ENCODE peak calls at places on chromosomes 13 and 19, in four cellular contexts. N is AG04449, X is cardiac fibroblast, A is stromal cell of bone marrow. C is an unnamed sample.

GRCh38 chr19:2700660-2701360 is 1.7 kb downstream of the GNG7 start:
- DNase-seq in N (no peak), X (no peak), A (no peak), C (no peak)

GRCh38 chr19:40719414-40719894 is 2.5 kb downstream of the ITPKC start:
- DNase-seq in N (no peak), X (peak; percentile 23), A (no peak), C (no peak)

GRCh38 chr13:98462241-98462882 is 114.5 kb downstream of the STK24 start:
- DNase-seq in N (no peak), X (no peak), A (no peak), C (no peak)

GRCh38 chr13:69423844-69424243 is 683.8 kb upstream of the ATXN8OS start:
- DNase-seq in N (no peak), X (no peak), A (no peak), C (no peak)

GRCh38 chr19:51226068-51226467 is 1.2 kb downstream of the CD33 start:
- DNase-seq in N (no peak), X (no peak), A (no peak), C (no peak)

GRCh38 chr19:52138614-52139290 is 986 bp downstream of the ZNF616 start:
- DNase-seq in N (no peak), X (no peak), A (no peak), C (peak; percentile 61)

GRCh38 chr13:110133425-110134235 is 173.3 kb downstream of the COL4A1 start:
- DNase-seq in N (no peak), X (no peak), A (no peak), C (no peak)

GRCh38 chr19:31533114-31533513 is 183.9 kb upstream of the TSHZ3 start:
- DNase-seq in N (no peak), X (no peak), A (no peak), C (no peak)

GRCh38 chr19:46579286-46579944 is 21.7 kb upstream of the CALM3 start:
- DNase-seq in N (no peak), X (peak; percentile 23), A (no peak), C (peak; percentile 21)

GRCh38 chr19:11247391-11247790 is 8.0 kb downstream of the ANGPTL8 start:
- DNase-seq in N (no peak), X (peak; percentile 66), A (no peak), C (no peak)

GRCh38 chr13:91464336-91464735 is 65.9 kb downstream of the GPC5 start:
- DNase-seq in N (no peak), X (no peak), A (no peak), C (no peak)

GRCh38 chr13:106899444-106899843 is 331.5 kb upstream of the ARGLU1 start:
- DNase-seq in N (no peak), X (no peak), A (no peak), C (no peak)

GRCh38 chr13:29756506-29756905 is 93.9 kb downstream of the UBL3 start:
- DNase-seq in N (no peak), X (peak; percentile 46), A (no peak), C (no peak)

GRCh38 chr19:2095338-2095938 is 688 bp downstream of the MOB3A start:
- DNase-seq in N (no peak), X (no peak), A (no peak), C (no peak)

GRCh38 chr19:29483944-29484581 is 41.7 kb upstream of the VSTM2B start:
- DNase-seq in N (no peak), X (no peak), A (no peak), C (no peak)

GRCh38 chr13:46197299-46197975 is 14.3 kb upstream of the LRRC63 start:
- DNase-seq in N (no peak), X (no peak), A (peak; percentile 10), C (no peak)

GRCh38 chr19:11381535-11382369 is 2.4 kb downstream of the EPOR start:
- DNase-seq in N (no peak), X (peak; percentile 96), A (peak; percentile 40), C (peak; percentile 91)